ENCODE peak calls at places on chromosomes 4 and X, in seven cellular contexts. L is hippocampal formation; M is stimulated activated naive CD4-positive, alpha-beta T cell; H is neural progenitor cell; D is aorta; P is activated CD4-positive, alpha-beta T cell treated with anti-CD3 and anti-CD28 coated beads, Interleukin-2, amount 50 U/mL, for 24 hours; Y is NCI-H748 treated with DMSO at 0.1 percent for 48 hours. U is an unnamed sample.

GRCh38 chr4:97987019-97987648 is 156.1 kb downstream of the STPG2 start:
- DNase-seq in L (no peak), P (no peak), D (no peak), Y (peak; percentile 68), M (no peak), H (peak; percentile 8), U (peak; percentile 49)

GRCh38 chr4:18034099-18034498 is 12.5 kb upstream of the LCORL start:
- DNase-seq in Y (no peak), L (no peak), P (no peak), M (no peak), H (no peak), D (no peak), U (no peak)

GRCh38 chr4:19844436-19844835 is 407.3 kb upstream of the SLIT2 start:
- DNase-seq in L (no peak), Y (no peak), H (no peak), M (no peak), D (no peak), P (no peak), U (no peak)

GRCh38 chr4:100497729-100498250 is 20.0 kb downstream of the EMCN start:
- DNase-seq in M (no peak), L (no peak), Y (no peak), P (no peak), D (no peak), H (no peak), U (no peak)

GRCh38 chr4:14834382-14834781 is 167.9 kb upstream of the CPEB2 start:
- DNase-seq in M (no peak), Y (no peak), L (no peak), H (no peak), P (no peak), D (no peak), U (no peak)

GRCh38 chrX:12709047-12709446 is 82.2 kb upstream of the PRPS2 start:
- DNase-seq in L (no peak), H (peak; percentile 41), M (no peak), Y (no peak), P (no peak), D (no peak), U (no peak)

GRCh38 chrX:139889760-139890159 is 43.1 kb downstream of the ATP11C start:
- DNase-seq in M (no peak), D (no peak), P (no peak), Y (no peak), L (no peak), H (no peak), U (no peak)

GRCh38 chr4:57083107-57083506 is 27.1 kb downstream of the IGFBP7 start:
- DNase-seq in D (no peak), L (no peak), M (no peak), P (no peak), H (no peak), Y (no peak), U (no peak)

GRCh38 chr4:51923343-51923742 is 80.4 kb downstream of the DCUN1D4 start:
- DNase-seq in Y (no peak), M (no peak), D (no peak), L (no peak), P (no peak), H (no peak), U (no peak)

GRCh38 chr4:106421441-106422296 is 53.1 kb upstream of the GIMD1 start:
- DNase-seq in M (no peak), L (no peak), D (no peak), Y (no peak), H (no peak), P (no peak), U (no peak)

U was measured in iPS-NIHi11.